ENCODE peak calls at places on chromosomes 16 and 17, in seven cellular contexts. R, Z, A, K, S, L and N are unnamed samples.

GRCh38 chr17:6435968-6436367 is 1.0 kb upstream of the AIPL1 start:
- DNase-seq in S (peak; percentile 51), R (peak; percentile 75), A (peak; percentile 79), L (peak; percentile 71), K (peak; percentile 34), Z (no peak), N (peak; percentile 68)

GRCh38 chr16:14445935-14446715 is 183.9 kb downstream of the PARN start:
- DNase-seq in A (no peak), K (no peak), S (no peak), R (no peak), Z (no peak), L (no peak), N (no peak)

GRCh38 chr16:24568392-24568791 is 29.0 kb downstream of the RBBP6 start:
- DNase-seq in L (no peak), A (peak; percentile 53), Z (no peak), R (peak; percentile 46), K (no peak), S (no peak), N (peak; percentile 60)

GRCh38 chr17:63486317-63487013 is 9.6 kb downstream of the ACE start:
- DNase-seq in Z (no peak), K (no peak), L (no peak), R (no peak), A (no peak), S (no peak), N (no peak)

GRCh38 chr17:3043737-3044365 is 19.6 kb downstream of the OR1D5 start:
- DNase-seq in K (no peak), L (peak; percentile 26), S (no peak), A (peak; percentile 50), Z (no peak), R (no peak), N (peak; percentile 14)

GRCh38 chr17:38361700-38362465 is 10.2 kb downstream of the SOCS7 start:
- DNase-seq in A (no peak), K (no peak), L (no peak), R (no peak), Z (no peak), S (no peak), N (no peak)

GRCh38 chr16:4345439-4346204 is 5.5 kb downstream of the PAM16 start:
- DNase-seq in R (no peak), L (no peak), S (no peak), Z (no peak), A (no peak), K (no peak), N (no peak)

GRCh38 chr17:56009795-56010715 is 143.2 kb upstream of the ANKFN1 start:
- DNase-seq in L (no peak), R (no peak), A (no peak), Z (no peak), S (no peak), K (no peak), N (peak; percentile 3)

GRCh38 chr16:27432600-27432957 is 30.6 kb downstream of the IL21R start:
- DNase-seq in Z (no peak), K (peak; percentile 34), R (peak; percentile 71), L (no peak), S (peak; percentile 89), A (no peak), N (peak; percentile 86)

GRCh38 chr17:38590988-38591758 is 14.6 kb downstream of the SRCIN1 start:
- DNase-seq in S (peak; percentile 71), K (no peak), A (no peak), Z (no peak), R (no peak), L (no peak), N (no peak)

GRCh38 chr17:64077409-64077808 is 52.5 kb downstream of the ERN1 start:
- DNase-seq in R (no peak), Z (no peak), K (no peak), L (no peak), A (no peak), S (no peak), N (peak; percentile 31)

GRCh38 chr17:69812240-69812837 is 262.7 kb upstream of the KCNJ16 start:
- DNase-seq in A (peak; percentile 69), L (no peak), Z (no peak), S (no peak), K (no peak), R (no peak), N (no peak)

GRCh38 chr16:54347961-54348360 is 61.4 kb upstream of the IRX3 start:
- DNase-seq in Z (no peak), L (no peak), K (no peak), A (no peak), R (no peak), S (no peak), N (no peak)